ENCODE peak calls at places on chromosome 4, in eight cellular contexts. C, L, Q, P, J, B, N and X are unnamed samples.

GRCh38 chr4:138897818-138898226 is 117.8 kb upstream of the NOCT start:
- DNase-seq in C (peak), L (no peak), Q (peak), P (peak), J (no peak), B (no peak), N (no peak), X (no peak)

GRCh38 chr4:140308366-140309123 is 64.9 kb upstream of the SCOC start:
- DNase-seq in C (peak), L (no peak), Q (no peak), P (no peak), J (no peak), B (no peak), N (no peak), X (no peak)

GRCh38 chr4:151676301-151676700 is 84.5 kb downstream of the GATB start:
- DNase-seq in C (peak), L (no peak), Q (peak), P (peak), J (no peak), B (no peak), N (no peak), X (no peak)

GRCh38 chr4:141636771-141637460 is 533 bp downstream of the IL15 start:
- DNase-seq in C (peak), L (peak), Q (no peak), P (peak), J (peak), B (peak), N (peak), X (peak)

GRCh38 chr4:125266901-125267601 is 47.7 kb upstream of the FAT4 start:
- DNase-seq in C (peak), L (no peak), Q (no peak), P (peak), J (no peak), B (no peak), N (no peak), X (no peak)

GRCh38 chr4:119735136-119735770 is 106.6 kb upstream of the PDE5A start:
- DNase-seq in C (peak), L (no peak), Q (peak), P (peak), J (no peak), B (no peak), N (no peak), X (no peak)

GRCh38 chr4:78661923-78662521 is 110.5 kb downstream of the ANXA3 start:
- DNase-seq in C (peak), L (no peak), Q (no peak), P (peak), J (no peak), B (no peak), N (no peak), X (no peak)

GRCh38 chr4:151744614-151745013 is 16.2 kb downstream of the GATB start:
- DNase-seq in C (peak), L (no peak), Q (peak), P (peak), J (no peak), B (no peak), N (no peak), X (no peak)

GRCh38 chr4:3517731-3518510 is 14.3 kb downstream of the LRPAP1 start:
- DNase-seq in C (no peak), L (no peak), Q (no peak), P (no peak), J (no peak), B (peak), N (no peak), X (no peak)

GRCh38 chr4:152352645-152353116 is 183.2 kb downstream of the FBXW7 start:
- DNase-seq in C (peak), L (peak), Q (peak), P (peak), J (no peak), B (no peak), N (peak), X (no peak)

GRCh38 chr4:139857021-139857420 is 191.4 kb downstream of the MGST2 start:
- DNase-seq in C (no peak), L (no peak), Q (no peak), P (peak), J (no peak), B (no peak), N (no peak), X (no peak)

GRCh38 chr4:70183168-70183939 is 12.2 kb upstream of the ODAM start:
- DNase-seq in C (peak), L (peak), Q (no peak), P (peak), J (no peak), B (no peak), N (no peak), X (no peak)

GRCh38 chr4:152605641-152606304 is 69.9 kb upstream of the FBXW7 start:
- DNase-seq in C (peak), L (no peak), Q (peak), P (no peak), J (no peak), B (no peak), N (no peak), X (no peak)

GRCh38 chr4:87679449-87680169 is 29.5 kb downstream of the DMP1 start:
- DNase-seq in C (peak), L (peak), Q (peak), P (peak), J (no peak), B (no peak), N (no peak), X (no peak)

GRCh38 chr4:141849778-141850177 is 213.4 kb downstream of the IL15 start:
- DNase-seq in C (peak), L (no peak), Q (no peak), P (no peak), J (no peak), B (no peak), N (no peak), X (no peak)

GRCh38 chr4:86592553-86593249 is 1.4 kb upstream of the PTPN13 start:
- DNase-seq in C (no peak), L (no peak), Q (no peak), P (peak), J (no peak), B (no peak), N (no peak), X (no peak)

GRCh38 chr4:163161536-163162205 is 5.0 kb downstream of the NAF1 start:
- DNase-seq in C (peak), L (no peak), Q (peak), P (peak), J (no peak), B (no peak), N (no peak), X (no peak)

GRCh38 chr4:96593422-96593821 is 753.5 kb downstream of the PDHA2 start:
- DNase-seq in C (peak), L (no peak), Q (no peak), P (peak), J (no peak), B (no peak), N (no peak), X (no peak)

GRCh38 chr4:176611954-176612353 is 180.8 kb downstream of the VEGFC start:
- DNase-seq in C (no peak), L (no peak), Q (no peak), P (no peak), J (no peak), B (no peak), N (no peak), X (no peak)

GRCh38 chr4:20259707-20260106 is 8.0 kb downstream of the SLIT2 start:
- DNase-seq in C (peak), L (no peak), Q (no peak), P (no peak), J (no peak), B (no peak), N (no peak), X (no peak)

GRCh38 chr4:146142768-146143167 is 32.8 kb upstream of the LSM6 start:
- DNase-seq in C (no peak), L (no peak), Q (no peak), P (no peak), J (no peak), B (no peak), N (no peak), X (no peak)

GRCh38 chr4:602559-602942 is 22.8 kb upstream of the PDE6B start:
- DNase-seq in C (no peak), L (peak), Q (no peak), P (peak), J (peak), B (peak), N (no peak), X (no peak)

GRCh38 chr4:93327346-93327745 is 501.2 kb upstream of the ATOH1 start:
- DNase-seq in C (no peak), L (no peak), Q (no peak), P (no peak), J (no peak), B (no peak), N (no peak), X (no peak)

GRCh38 chr4:110533940-110534339 is 58.0 kb downstream of the ENPEP start:
- DNase-seq in C (peak), L (no peak), Q (peak), P (peak), J (no peak), B (no peak), N (no peak), X (no peak)

GRCh38 chr4:15955670-15956069 is 7.3 kb downstream of the FGFBP2 start:
- DNase-seq in C (peak), L (no peak), Q (no peak), P (peak), J (no peak), B (no peak), N (no peak), X (no peak)

GRCh38 chr4:1592179-1593037 is 91.7 kb downstream of the FAM53A start:
- DNase-seq in C (no peak), L (no peak), Q (no peak), P (no peak), J (no peak), B (peak), N (no peak), X (no peak)

GRCh38 chr4:10173754-10174749 is 57.5 kb upstream of the WDR1 start:
- DNase-seq in C (peak), L (no peak), Q (no peak), P (peak), J (no peak), B (peak), N (no peak), X (no peak)

GRCh38 chr4:88865051-88865450 is 167.4 kb upstream of the NAP1L5 start:
- DNase-seq in C (no peak), L (no peak), Q (no peak), P (peak), J (no peak), B (no peak), N (no peak), X (no peak)

GRCh38 chr4:41921476-41921875 is 13.8 kb upstream of the TMEM33 start:
- DNase-seq in C (no peak), L (no peak), Q (no peak), P (no peak), J (no peak), B (no peak), N (no peak), X (no peak)

GRCh38 chr4:33998204-33998603 is 2246.1 kb downstream of the ARAP2 start:
- DNase-seq in C (no peak), L (no peak), Q (no peak), P (no peak), J (no peak), B (no peak), N (no peak), X (no peak)

GRCh38 chr4:168384437-168385141 is 66.0 kb upstream of the DDX60 start:
- DNase-seq in C (peak), L (no peak), Q (no peak), P (no peak), J (no peak), B (no peak), N (no peak), X (no peak)

GRCh38 chr4:23368081-23368697 is 521.7 kb downstream of the PPARGC1A start:
- DNase-seq in C (peak), L (no peak), Q (no peak), P (peak), J (no peak), B (no peak), N (no peak), X (no peak)

GRCh38 chr4:1595789-1596325 is 88.3 kb downstream of the FAM53A start:
- DNase-seq in C (no peak), L (no peak), Q (no peak), P (no peak), J (no peak), B (peak), N (no peak), X (no peak)

GRCh38 chr4:40842318-40842717 is 92.6 kb downstream of the NSUN7 start:
- DNase-seq in C (peak), L (no peak), Q (no peak), P (no peak), J (no peak), B (no peak), N (no peak), X (no peak)

GRCh38 chr4:102343964-102344519 is 1.2 kb downstream of the SLC39A8 start:
- DNase-seq in C (peak), L (no peak), Q (no peak), P (peak), J (no peak), B (peak), N (no peak), X (no peak)

GRCh38 chr4:123564758-123565346 is 168.3 kb downstream of the SPRY1 start:
- DNase-seq in C (peak), L (peak), Q (no peak), P (peak), J (peak), B (no peak), N (peak), X (no peak)

GRCh38 chr4:95106408-95106928 is 348.7 kb downstream of the BMPR1B start:
- DNase-seq in C (no peak), L (no peak), Q (no peak), P (peak), J (no peak), B (no peak), N (no peak), X (no peak)

DNA sequence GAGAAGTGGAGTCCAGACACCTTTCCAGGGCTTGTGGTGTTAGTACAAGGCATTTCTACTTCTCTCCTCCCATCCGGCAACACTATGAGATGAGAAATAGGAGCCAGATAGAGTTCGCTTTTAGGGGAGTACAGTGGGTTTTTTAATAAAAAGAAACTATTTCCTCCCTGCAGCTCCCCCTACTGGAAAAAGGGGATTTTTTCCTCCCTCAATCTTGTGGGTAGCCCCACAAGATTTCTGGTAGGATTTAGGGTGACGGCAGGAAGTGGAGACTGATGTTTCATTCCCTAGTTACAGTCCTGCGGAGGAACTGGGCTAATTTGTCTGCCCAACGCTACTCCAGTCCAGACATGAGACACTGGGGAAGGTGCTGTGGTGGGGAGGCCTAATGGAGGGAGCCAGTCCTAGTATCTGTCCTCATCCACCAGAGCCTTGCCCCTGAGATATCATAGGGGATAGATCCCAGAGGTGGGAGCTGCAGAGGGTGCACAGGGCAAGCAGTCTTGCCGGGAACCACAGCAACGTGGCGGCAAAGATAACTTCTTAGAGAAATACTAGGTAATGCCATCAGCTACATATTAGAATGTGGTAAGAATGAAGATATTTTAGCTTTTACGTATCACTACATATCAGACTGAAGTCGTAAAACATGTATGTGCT is 45.6 kb upstream of the PRKG2 start:
- DNase-seq in C (no peak), L (peak), Q (no peak), P (peak), J (no peak), B (no peak), N (no peak), X (no peak)
- TF ChIP-seq CTCF in C (peak), L (peak), Q (peak), P (peak), J (no peak), B (peak), N (no peak), X (no peak)

DNA sequence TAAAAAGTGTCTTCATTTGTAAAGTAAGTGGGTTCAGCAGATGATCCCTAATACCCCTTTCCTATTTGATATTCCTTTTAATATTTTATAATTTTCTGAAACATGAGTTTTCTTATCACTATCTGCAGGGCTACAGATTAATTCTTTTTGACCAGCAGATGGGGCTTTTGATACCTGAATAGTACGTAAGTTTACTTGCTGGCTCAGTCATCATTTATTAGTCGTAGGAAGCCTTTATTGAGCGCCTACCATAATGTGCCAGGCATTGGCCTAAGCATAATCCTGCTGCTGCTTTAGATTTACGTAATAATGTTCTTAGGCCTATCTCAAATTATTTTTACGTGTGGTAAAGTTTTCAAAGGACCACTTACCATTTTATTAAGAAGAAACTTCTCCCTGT is 33.1 kb downstream of the OSTC start:
- DNase-seq in C (peak), L (no peak), Q (no peak), P (peak), J (no peak), B (no peak), N (no peak), X (no peak)
- TF ChIP-seq CTCF in C (peak), L (peak), Q (peak), P (peak), J (no peak), B (no peak), N (no peak), X (no peak)

DNA sequence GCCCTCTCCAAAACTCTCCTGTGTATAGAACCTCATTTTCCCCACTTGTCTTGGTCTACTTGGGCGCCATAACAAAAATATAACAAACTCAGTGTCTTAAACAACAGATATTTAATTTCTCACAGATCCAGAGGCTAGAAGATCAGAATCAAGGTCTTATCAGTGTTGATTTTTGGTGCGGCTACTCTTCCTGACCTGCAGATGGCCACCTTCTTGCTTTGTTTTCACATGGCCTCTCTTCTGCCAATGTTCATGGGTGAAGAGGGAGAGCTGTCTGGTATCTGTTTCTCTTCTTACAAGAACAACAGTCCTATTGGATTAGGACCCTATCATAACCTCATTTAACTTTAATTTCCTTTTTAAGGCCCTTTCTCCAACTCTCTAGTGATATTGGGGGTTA is 177.3 kb downstream of the PABPC4L start:
- DNase-seq in C (peak), L (no peak), Q (no peak), P (peak), J (no peak), B (no peak), N (no peak), X (no peak)
- TF ChIP-seq CTCF in C (no peak), L (peak), Q (peak), P (peak), J (no peak), B (no peak), N (no peak), X (no peak)

GRCh38 chr4:81913427-81913878 is 441.7 kb upstream of the RASGEF1B start:
- DNase-seq in C (peak), L (peak), Q (peak), P (peak), J (peak), B (peak), N (peak), X (peak)
- TF ChIP-seq CTCF in C (peak), L (peak), Q (peak), P (peak), J (peak), B (peak), N (peak), X (peak)

DNA sequence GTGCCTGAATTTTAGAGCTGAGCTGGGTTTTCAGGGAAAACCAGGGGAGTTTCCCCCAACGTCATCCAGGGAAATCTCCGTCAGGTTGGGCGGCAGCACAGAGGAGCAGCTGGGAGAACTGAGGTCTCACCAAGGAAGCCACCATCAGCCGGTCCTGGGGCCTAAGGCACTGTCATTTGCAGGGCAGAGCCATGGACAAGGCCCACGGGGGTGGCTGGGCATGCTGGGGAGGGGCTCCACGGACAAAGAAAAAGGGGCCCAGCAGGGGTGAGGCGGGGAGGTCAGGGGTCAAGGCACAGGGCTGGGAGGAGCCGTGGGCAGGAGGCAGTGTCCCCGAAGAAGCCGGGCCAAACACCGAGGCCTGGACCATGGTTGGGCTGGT is 109.8 kb downstream of the HMX1 start:
- DNase-seq in C (no peak), L (no peak), Q (no peak), P (no peak), J (no peak), B (peak), N (no peak), X (no peak)
- TF ChIP-seq CTCF in C (no peak), L (no peak), Q (no peak), P (no peak), J (no peak), B (no peak), N (no peak), X (no peak)

GRCh38 chr4:144574509-144574908 is 71.4 kb upstream of the HHIP start:
- DNase-seq in C (no peak), L (no peak), Q (no peak), P (no peak), J (no peak), B (no peak), N (no peak), X (no peak)

GRCh38 chr4:144574004-144574403 is 72.0 kb upstream of the HHIP start:
- DNase-seq in C (no peak), L (no peak), Q (no peak), P (no peak), J (no peak), B (no peak), N (no peak), X (no peak)

GRCh38 chr4:144575181-144575580 is 70.8 kb upstream of the HHIP start:
- DNase-seq in C (peak), L (no peak), Q (no peak), P (peak), J (no peak), B (no peak), N (no peak), X (no peak)

DNA sequence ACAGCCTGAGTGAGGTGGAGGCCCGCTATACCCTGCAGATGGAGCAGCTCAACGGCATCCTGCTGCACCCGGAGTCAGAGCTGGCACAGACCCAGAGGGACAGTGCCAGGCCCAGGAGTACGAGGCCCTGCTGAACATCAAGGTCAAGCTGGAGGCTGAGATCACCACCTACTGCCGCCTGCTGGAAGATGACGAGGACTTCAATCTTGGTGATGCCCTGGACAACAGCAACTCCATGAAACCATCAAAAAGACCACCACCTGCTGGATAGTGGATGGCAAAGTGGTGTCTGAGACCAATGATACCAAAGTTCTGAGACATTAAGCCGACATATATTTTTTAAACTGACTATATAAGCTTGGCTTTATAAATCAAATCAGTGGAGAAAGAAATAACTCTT is 73.3 kb upstream of the HHIP start:
- DNase-seq in C (no peak), L (no peak), Q (no peak), P (no peak), J (no peak), B (no peak), N (no peak), X (no peak)
- TF ChIP-seq CTCF in C (no peak), L (peak), Q (no peak), P (peak), J (no peak), B (no peak), N (no peak), X (no peak)